ENCODE peak calls at places on chromosomes 12 and 14, in five cellular contexts. U is pancreas; Y is heart left ventricle; V is CD8-positive, alpha-beta T cell; B is upper lobe of left lung. W is an unnamed sample. For H3K4me1, the result is how much of the 10 kb centered on the place peaks cover.

GRCh38 chr12:25518512-25518911 is 34.6 kb downstream of the LMNTD1 start:
- DNase-seq in U (no peak), Y (no peak), V (no peak), B (no peak), W (no peak)

GRCh38 chr14:79601579-79601978 is 609.7 kb downstream of the DIO2 start:
- DNase-seq in U (no peak), Y (no peak), V (no peak), B (no peak), W (no peak)

GRCh38 chr12:80937391-80938238 is at the start of gene LIN7A:
- DNase-seq in U (no peak), Y (peak), V (no peak), B (no peak), W (no peak)

GRCh38 chr12:114425031-114425626 is 19.2 kb upstream of the TBX5 start:
- DNase-seq in U (no peak), Y (no peak), V (no peak), B (no peak), W (no peak)

GRCh38 chr12:13024151-13024946 is 19.8 kb upstream of the FAM234B start:
- DNase-seq in U (peak), Y (no peak), V (no peak), B (no peak), W (no peak)

GRCh38 chr14:53316504-53316903 is 163.4 kb upstream of the DDHD1 start:
- DNase-seq in U (no peak), Y (no peak), V (no peak), B (no peak), W (no peak)

GRCh38 chr12:3130053-3130805 is 53.0 kb downstream of the TSPAN9 start:
- DNase-seq in U (no peak), Y (peak), V (no peak), B (no peak), W (no peak)

GRCh38 chr12:111180830-111181726 is 187.8 kb downstream of the PHETA1 start:
- DNase-seq in U (no peak), Y (no peak), V (no peak), B (no peak), W (no peak)

GRCh38 chr14:23631234-23631633 is 4.9 kb upstream of the DHRS2 start:
- DNase-seq in U (no peak), Y (no peak), V (no peak), B (no peak), W (no peak)

GRCh38 chr12:88931598-88931997 is 351.3 kb upstream of the KITLG start:
- DNase-seq in U (no peak), Y (no peak), V (no peak), B (no peak), W (no peak)

GRCh38 chr12:123571343-123571813 is 13.0 kb upstream of the TMED2 start:
- DNase-seq in U (no peak), Y (peak), V (no peak), B (no peak), W (no peak)

GRCh38 chr12:6688543-6688999 is 604 bp downstream of the ZNF384 start:
- DNase-seq in U (no peak), Y (no peak), V (no peak), B (no peak), W (no peak)

GRCh38 chr12:132588821-132589669 is 21.3 kb downstream of the LRCOL1 start:
- DNase-seq in U (no peak), Y (no peak), V (no peak), B (no peak), W (no peak)

GRCh38 chr14:21070083-21070609 is at the start of gene ARHGEF40:
- DNase-seq in U (peak), Y (peak), V (no peak), B (peak), W (no peak)

GRCh38 chr14:68911594-68912227 is 67.4 kb downstream of the ACTN1 start:
- DNase-seq in U (peak), Y (peak), V (peak), B (no peak), W (peak)

GRCh38 chr12:85253823-85254222 is 26.2 kb upstream of the ALX1 start:
- DNase-seq in U (no peak), Y (no peak), V (no peak), B (no peak), W (no peak)

GRCh38 chr14:77498120-77498979 is at the start of gene ISM2:
- DNase-seq in U (peak), Y (no peak), V (no peak), B (peak), W (peak)

GRCh38 chr12:48125985-48126384 is 6.8 kb downstream of the PFKM start:
- DNase-seq in U (no peak), Y (peak), V (no peak), B (no peak), W (no peak)

GRCh38 chr12:95424271-95424994 is 49.5 kb upstream of the METAP2 start:
- DNase-seq in U (peak), Y (peak), V (no peak), B (no peak), W (no peak)

GRCh38 chr14:71371711-71372396 is 464.6 kb downstream of the PCNX1 start:
- DNase-seq in U (no peak), Y (no peak), V (no peak), B (no peak), W (no peak)

GRCh38 chr12:90253674-90254181 is 545.1 kb upstream of the ATP2B1 start:
- DNase-seq in U (peak), Y (peak), V (peak), B (no peak), W (peak)

GRCh38 chr14:22564463-22564862 is 24.6 kb downstream of the DAD1 start:
- DNase-seq in U (no peak), Y (no peak), V (no peak), B (no peak), W (no peak)
- H3K4me1 ChIP-seq in U (under half), Y (under half), V (half or more), B (under half), W (half or more)

DNA sequence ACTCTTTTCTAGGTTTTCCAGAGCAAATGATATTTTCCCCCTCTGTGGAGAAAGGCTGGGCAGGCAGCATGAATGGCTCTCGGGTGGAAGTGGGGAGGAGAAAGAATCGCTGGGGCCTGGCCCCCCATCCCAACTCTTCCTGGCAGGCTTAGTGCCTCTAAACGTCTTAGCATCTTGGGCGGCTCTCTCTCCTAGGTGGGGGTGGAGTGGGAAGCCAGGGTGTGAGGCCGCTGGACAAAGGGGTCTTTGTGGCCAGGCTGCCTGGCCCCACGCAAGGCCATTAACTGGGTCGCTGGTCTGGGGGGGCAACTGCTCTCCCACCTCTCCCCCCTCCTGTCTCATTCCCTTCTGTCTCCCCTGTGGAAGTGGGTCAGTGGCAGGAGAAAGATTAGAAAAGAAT is 4.7 kb downstream of the LRP1-AS start:
- DNase-seq in U (no peak), Y (no peak), V (no peak), B (no peak), W (no peak)
- H3K4me1 ChIP-seq in U (under half), Y (half or more), V (under half), B (under half), W (under half)

GRCh38 chr12:62760779-62761178 is 174.2 kb downstream of the PPM1H start:
- DNase-seq in U (no peak), Y (no peak), V (no peak), B (no peak), W (no peak)
- H3K4me1 ChIP-seq in U (under half), Y (under half), V (under half), B (under half), W (under half)

GRCh38 chr12:26808766-26809460 is 24.1 kb downstream of the ITPR2 start:
- DNase-seq in U (no peak), Y (no peak), V (no peak), B (no peak), W (no peak)

GRCh38 chr12:26813812-26814211 is 19.2 kb downstream of the ITPR2 start:
- DNase-seq in U (no peak), Y (no peak), V (no peak), B (no peak), W (no peak)

GRCh38 chr12:26807292-26807691 is 25.7 kb downstream of the ITPR2 start:
- DNase-seq in U (no peak), Y (no peak), V (no peak), B (no peak), W (no peak)

GRCh38 chr12:26809611-26810298 is 23.2 kb downstream of the ITPR2 start:
- DNase-seq in U (no peak), Y (no peak), V (no peak), B (no peak), W (no peak)

DNA sequence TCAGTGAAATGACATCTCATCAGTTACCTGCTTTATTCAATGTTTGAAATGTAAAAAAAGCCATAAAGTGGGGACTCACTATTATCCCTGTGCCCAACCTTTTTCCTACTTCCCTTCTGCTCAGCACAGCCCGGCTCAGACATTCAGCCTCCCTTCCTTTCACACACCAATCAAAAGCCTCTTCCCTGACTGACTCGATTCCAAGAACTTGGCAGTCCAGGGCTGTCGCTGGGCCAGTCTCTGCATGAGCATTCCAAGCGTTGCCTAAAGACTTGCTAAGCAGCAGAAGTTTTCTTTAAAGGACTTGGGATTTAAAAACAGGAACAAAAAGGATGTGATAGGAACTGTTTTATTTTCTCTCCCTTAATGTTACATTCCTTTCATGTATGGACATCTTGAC is 22.7 kb downstream of the ITPR2 start:
- DNase-seq in U (peak), Y (peak), V (no peak), B (no peak), W (no peak)
- H3K4me1 ChIP-seq in U (under half), Y (under half), V (under half), B (under half), W (under half)